ENCODE peak calls at places on chromosome 2, in five cellular contexts. E is HCT116, N is HepG2, O is neural progenitor cell, M is GM12878. Z is an unnamed sample.
A peak's percentile ranks its signal among the peaks of the same experiment; 100 is the strongest.

GRCh38 chr2:24552836-24553235 is 61.8 kb downstream of the NCOA1 start:
- DNase-seq in M (no peak), O (no peak), E (no peak), N (no peak), Z (no peak)

GRCh38 chr2:44075536-44075935 is 79.7 kb upstream of the LRPPRC start:
- DNase-seq in N (peak; percentile 30), E (no peak), O (no peak), M (no peak), Z (no peak)

GRCh38 chr2:72041638-72042111 is 106.0 kb downstream of the CYP26B1 start:
- DNase-seq in M (no peak), N (no peak), O (no peak), E (no peak), Z (peak; percentile 61)

GRCh38 chr2:217934321-217935131 is 68.3 kb downstream of the TNS1 start:
- DNase-seq in N (no peak), O (no peak), E (no peak), M (no peak), Z (peak; percentile 19)

GRCh38 chr2:216887132-216887531 is 27.3 kb upstream of the TNP1 start:
- DNase-seq in N (no peak), O (no peak), E (no peak), M (no peak), Z (no peak)

GRCh38 chr2:118003396-118003824 is 10.5 kb downstream of the CCDC93 start:
- DNase-seq in N (peak; percentile 82), M (peak; percentile 48), O (peak; percentile 79), E (peak; percentile 65), Z (no peak)

GRCh38 chr2:106104332-106105062 is 89.6 kb downstream of the UXS1 start:
- DNase-seq in E (peak; percentile 44), M (no peak), O (peak; percentile 79), N (peak; percentile 72), Z (peak; percentile 38)

GRCh38 chr2:175690113-175690716 is 311.9 kb downstream of the LNPK start:
- DNase-seq in O (peak; percentile 62), M (peak; percentile 4), E (peak; percentile 58), N (peak; percentile 72), Z (peak; percentile 25)

GRCh38 chr2:233707979-233708644 is 4.6 kb upstream of the UGT1A5 start:
- DNase-seq in N (no peak), O (no peak), E (no peak), M (no peak), Z (no peak)

GRCh38 chr2:125822746-125823145 is 833.2 kb upstream of the GYPC start:
- DNase-seq in N (no peak), O (no peak), M (no peak), E (no peak), Z (no peak)

GRCh38 chr2:45746888-45747287 is 95.4 kb downstream of the PRKCE start:
- DNase-seq in O (no peak), E (no peak), N (no peak), M (no peak), Z (no peak)

GRCh38 chr2:241968417-241968816 is 98.9 kb downstream of the RTP5 start:
- DNase-seq in E (no peak), M (no peak), N (no peak), O (no peak), Z (no peak)

GRCh38 chr2:98827625-98828368 is 96.9 kb upstream of the MGAT4A start:
- DNase-seq in M (no peak), N (no peak), E (no peak), O (no peak), Z (no peak)

GRCh38 chr2:232700154-232700553 is 3.0 kb downstream of the GIGYF2 start:
- DNase-seq in E (no peak), N (no peak), O (no peak), M (no peak), Z (no peak)

GRCh38 chr2:176114120-176114929 is 2.3 kb upstream of the HOXD10 start:
- DNase-seq in O (no peak), N (peak; percentile 45), M (no peak), E (no peak), Z (no peak)

GRCh38 chr2:79817288-79817687 is 304.4 kb downstream of the CTNNA2 start:
- DNase-seq in O (peak; percentile 11), N (no peak), E (no peak), M (no peak), Z (no peak)

GRCh38 chr2:10811552-10811951 is 1.0 kb downstream of the PDIA6 start:
- DNase-seq in M (no peak), E (no peak), N (no peak), O (peak; percentile 56), Z (no peak)

GRCh38 chr2:155223781-155224406 is 525.4 kb downstream of the KCNJ3 start:
- DNase-seq in N (peak; percentile 15), O (peak; percentile 26), E (peak; percentile 26), M (no peak), Z (no peak)

GRCh38 chr2:1823187-1824169 is 79.2 kb upstream of the PXDN start:
- DNase-seq in N (no peak), E (no peak), M (no peak), O (peak; percentile 80), Z (no peak)

DNA sequence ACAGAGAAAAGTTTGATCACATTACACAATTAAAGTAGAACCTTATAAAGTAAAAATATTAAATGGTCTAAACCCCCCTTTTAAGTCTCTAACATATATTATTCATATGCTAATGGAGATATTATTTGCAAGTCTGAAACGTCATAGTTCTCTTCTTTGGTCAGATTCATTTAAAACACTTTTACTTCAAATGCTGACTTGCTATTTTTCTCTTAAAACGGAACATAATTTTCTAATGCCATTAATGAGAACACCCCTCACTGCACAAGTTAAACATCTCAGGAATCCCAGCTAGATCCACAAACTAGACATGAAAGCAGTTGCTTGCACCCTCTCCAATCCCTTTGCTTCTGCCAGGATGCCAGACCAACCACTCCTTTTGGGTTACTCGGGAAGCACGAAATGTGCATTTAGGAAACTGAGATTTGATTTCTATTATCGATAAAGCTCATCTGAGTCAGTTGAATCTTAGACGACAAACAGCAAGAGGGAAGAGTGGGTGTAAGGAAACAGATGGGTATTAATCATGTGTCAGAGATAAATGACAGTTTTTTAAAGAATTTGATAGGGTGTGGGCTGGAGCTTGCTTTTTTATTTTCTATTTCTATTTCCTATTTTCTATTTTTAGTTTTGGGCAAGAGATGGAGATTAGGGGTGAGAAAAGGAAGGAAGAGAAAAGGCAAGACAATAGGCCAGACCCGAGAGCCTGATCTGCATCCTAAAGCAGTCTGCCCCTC is 1.5 kb downstream of the ADD2 start:
- DNase-seq in E (no peak), O (no peak), M (no peak), N (no peak), Z (no peak)
- TF ChIP-seq EZH2 in E (no peak), O (no peak), M (no peak), N (no peak), Z (peak; percentile 40)

GRCh38 chr2:201156051-201156450 is 26.9 kb upstream of the CASP10 start:
- DNase-seq in N (no peak), E (no peak), O (no peak), M (no peak), Z (no peak)

GRCh38 chr2:201154615-201155014 is 28.3 kb upstream of the CASP10 start:
- DNase-seq in N (no peak), M (no peak), O (no peak), E (no peak), Z (no peak)

GRCh38 chr2:201152999-201153398 is 29.9 kb upstream of the CASP10 start:
- DNase-seq in O (no peak), N (no peak), E (no peak), M (no peak), Z (no peak)

GRCh38 chr2:201158111-201158929 is 24.6 kb upstream of the CASP10 start:
- DNase-seq in N (peak; percentile 91), E (peak; percentile 61), O (peak; percentile 79), M (peak; percentile 77), Z (no peak)

DNA sequence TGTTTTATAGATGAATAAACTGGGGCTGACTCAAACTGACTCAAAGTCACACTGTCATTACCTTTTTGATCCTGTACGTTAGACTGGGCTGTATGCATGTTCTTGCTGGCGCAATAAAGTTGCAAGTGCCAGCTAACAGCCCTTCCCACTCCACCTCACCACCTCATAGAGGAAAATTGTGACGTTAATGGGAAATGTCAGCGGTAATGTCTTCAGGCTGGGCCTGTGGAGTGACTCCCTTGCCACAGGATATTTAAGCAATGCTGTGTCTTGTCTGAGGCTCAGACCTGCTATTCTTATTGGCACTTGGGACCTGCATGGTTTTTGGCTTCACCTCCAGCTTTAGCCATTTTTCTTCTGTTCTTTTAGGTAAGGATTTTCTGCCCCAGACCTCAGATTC is 25.2 kb upstream of the CASP10 start:
- DNase-seq in E (no peak), N (no peak), M (no peak), O (no peak), Z (peak; percentile 76)
- H3K9ac ChIP-seq in E (peak overlapping the region; percentile 6), N (no peak overlapping the region), M (no peak overlapping the region), O (no peak overlapping the region), Z (peak overlapping the region; percentile 69)

DNA sequence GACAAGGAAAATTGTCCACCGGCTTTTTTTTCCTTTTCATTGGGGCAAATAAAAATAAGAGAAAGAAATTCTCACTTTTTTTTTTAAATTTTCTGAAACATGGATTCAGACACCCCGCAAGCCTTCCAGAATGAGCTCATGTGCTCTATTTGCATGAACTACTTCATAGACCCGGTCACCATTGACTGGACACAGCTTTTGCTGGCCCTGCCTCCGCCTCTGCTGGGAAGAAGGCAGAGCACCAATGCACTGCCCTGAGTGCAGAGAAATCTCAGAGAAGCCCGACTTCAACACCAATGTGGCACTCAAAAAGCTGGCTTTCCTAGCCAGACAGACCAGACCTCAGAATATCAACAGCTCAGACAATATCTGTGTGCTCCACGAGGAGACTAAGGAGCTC is 30.2 kb upstream of the TRIM43B start:
- DNase-seq in M (no peak), O (no peak), N (no peak), E (no peak), Z (no peak)
- H3K9me3 ChIP-seq in M (no peaks in the 10 kb centered on the region), O (peaks cover 22% of the 10 kb centered on the region), N (no peaks in the 10 kb centered on the region), E (no peaks in the 10 kb centered on the region), Z (no peaks in the 10 kb centered on the region)

GRCh38 chr2:219521066-219521880 is 7.0 kb downstream of the ASIC4 start:
- DNase-seq in N (peak; percentile 33), O (peak; percentile 80), E (no peak), M (no peak), Z (no peak)

GRCh38 chr2:219523031-219523671 is 8.9 kb downstream of the ASIC4 start:
- DNase-seq in O (peak; percentile 57), N (no peak), M (no peak), E (no peak), Z (no peak)

GRCh38 chr2:219520079-219520478 is 5.8 kb downstream of the ASIC4 start:
- DNase-seq in M (no peak), N (no peak), E (no peak), O (no peak), Z (no peak)

GRCh38 chr2:219524817-219525216 is 10.5 kb downstream of the ASIC4 start:
- DNase-seq in E (no peak), N (no peak), M (no peak), O (no peak), Z (no peak)

DNA sequence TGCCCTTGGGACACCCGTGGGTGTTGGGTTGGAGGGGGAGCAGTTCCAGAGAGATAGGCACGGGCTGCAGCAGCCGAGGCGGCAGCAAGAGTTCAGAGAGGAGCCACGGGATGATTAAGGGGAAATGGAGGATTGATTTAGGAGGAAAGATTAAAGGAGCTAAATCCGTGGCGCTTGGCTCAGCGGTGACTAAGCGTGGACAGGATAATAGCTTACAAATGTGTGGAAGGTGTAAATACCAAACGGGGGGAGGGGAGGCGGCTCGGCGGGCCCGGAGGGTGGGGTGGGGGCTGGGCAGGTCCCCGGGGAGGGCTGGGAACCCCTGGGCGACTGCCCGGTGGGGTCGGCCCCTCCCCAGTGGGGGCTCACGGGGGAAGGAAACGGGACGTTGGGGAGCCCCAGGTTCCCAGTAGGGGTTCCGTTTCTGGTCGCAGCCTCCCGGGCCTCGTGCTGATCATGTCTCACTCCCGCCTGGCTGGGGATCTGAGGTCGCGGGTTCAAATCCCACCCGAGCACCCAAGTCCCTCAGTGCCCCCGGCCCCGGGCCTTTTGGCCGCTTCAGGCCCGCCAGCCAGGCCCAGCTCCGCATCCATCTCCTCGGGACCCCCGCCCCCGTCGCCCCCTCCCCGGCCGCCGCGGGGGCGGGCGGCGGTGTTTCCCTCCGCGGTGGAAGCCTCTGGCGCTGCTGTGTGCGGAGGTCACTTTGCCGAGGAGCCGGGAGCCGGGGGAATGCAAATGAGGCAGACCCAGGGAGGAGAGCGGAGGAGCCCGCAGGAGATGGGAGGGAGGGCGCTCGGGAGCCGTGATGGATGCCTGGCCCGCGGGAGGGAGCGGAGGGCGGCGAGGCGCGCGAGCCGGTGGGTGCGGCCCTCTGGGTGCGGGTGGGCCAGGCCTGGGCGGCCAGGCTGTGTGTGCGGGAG is 8.1 kb downstream of the ASIC4 start:
- DNase-seq in E (peak; percentile 79), N (no peak), O (peak; percentile 83), M (no peak), Z (no peak)
- TF ChIP-seq EZH2 in E (no peak), N (no peak), O (no peak), M (no peak), Z (no peak)